ENCODE peak calls at places on chromosomes 4 and X, in eight cellular contexts. M is HTR-8/SVneo; I is neuronal stem cell; W is anterior cingulate cortex; U is stimulated activated naive CD4-positive, alpha-beta T cell; S is left ventricle myocardium inferior; E is iPS DF 19.7; V is non-pigmented ciliary epithelial cell. Y is an unnamed sample.

GRCh38 chrX:42746606-42747005 is 31.4 kb downstream of the PPP1R2C start:
- DNase-seq in M (no peak), V (no peak), U (no peak), E (no peak), I (no peak), S (no peak), W (no peak), Y (no peak)

GRCh38 chr4:181870326-181870725 is 372.9 kb upstream of the TENM3 start:
- DNase-seq in W (no peak), S (no peak), U (no peak), V (no peak), M (no peak), I (no peak), E (no peak), Y (no peak)

GRCh38 chrX:1486177-1486576 is 33.5 kb upstream of the ASMTL start:
- DNase-seq in W (no peak), I (no peak), S (no peak), M (no peak), V (no peak), U (no peak), E (no peak), Y (no peak)

GRCh38 chr4:29708473-29708872 is 1011.7 kb upstream of the PCDH7 start:
- DNase-seq in E (no peak), S (no peak), M (peak; percentile 47), U (no peak), W (no peak), I (no peak), V (peak; percentile 8), Y (no peak)

GRCh38 chr4:187475901-187476300 is 519.7 kb upstream of the ZFP42 start:
- DNase-seq in W (no peak), V (no peak), E (no peak), U (no peak), M (no peak), I (no peak), S (no peak), Y (no peak)

GRCh38 chrX:30388325-30388724 is 79.1 kb upstream of the NR0B1 start:
- DNase-seq in W (no peak), I (no peak), E (no peak), S (no peak), M (no peak), U (no peak), V (no peak), Y (no peak)

GRCh38 chr4:187922274-187922673 is 73.3 kb upstream of the ZFP42 start:
- DNase-seq in S (no peak), E (no peak), U (no peak), M (no peak), W (no peak), V (no peak), I (no peak), Y (no peak)

GRCh38 chrX:129609395-129609794 is 45.4 kb downstream of the APLN start:
- DNase-seq in U (no peak), S (no peak), W (no peak), V (no peak), I (no peak), E (no peak), M (no peak), Y (no peak)

GRCh38 chr4:139367421-139368090 is 65.3 kb upstream of the NDUFC1 start:
- DNase-seq in E (no peak), S (no peak), I (no peak), M (peak; percentile 12), V (peak; percentile 34), W (no peak), U (no peak), Y (no peak)

GRCh38 chr4:161829631-161830030 is 334.2 kb downstream of the FSTL5 start:
- DNase-seq in I (no peak), U (no peak), S (no peak), E (no peak), W (no peak), V (no peak), M (no peak), Y (no peak)

GRCh38 chrX:39857780-39858179 is 240.0 kb downstream of the BCOR start:
- DNase-seq in U (no peak), I (no peak), E (no peak), W (no peak), V (no peak), S (no peak), M (no peak), Y (no peak)

GRCh38 chr4:26330946-26331345 is 10.1 kb downstream of the RBPJ start:
- DNase-seq in E (no peak), M (no peak), S (no peak), U (no peak), I (no peak), V (no peak), W (no peak), Y (no peak)

GRCh38 chrX:130030826-130031225 is 48.4 kb downstream of the BCORL1 start:
- DNase-seq in I (no peak), S (no peak), V (no peak), M (no peak), U (no peak), E (no peak), W (no peak), Y (no peak)

GRCh38 chr4:96139251-96139929 is 299.5 kb downstream of the PDHA2 start:
- DNase-seq in E (no peak), S (no peak), I (no peak), M (no peak), U (no peak), V (no peak), W (no peak), Y (no peak)

GRCh38 chr4:183797445-183798248 is 107.5 kb upstream of the STOX2 start:
- DNase-seq in W (no peak), E (no peak), S (peak; percentile 36), U (no peak), M (peak; percentile 53), I (peak; percentile 31), V (no peak), Y (no peak)

GRCh38 chrX:8743126-8743732 is 11.3 kb upstream of the ANOS1 start:
- DNase-seq in E (no peak), W (no peak), I (no peak), U (peak; percentile 62), M (peak; percentile 25), V (no peak), S (no peak), Y (peak; percentile 46)

GRCh38 chr4:37317104-37317643 is 72.6 kb downstream of the NWD2 start:
- DNase-seq in E (no peak), M (no peak), U (no peak), S (no peak), W (no peak), I (no peak), V (no peak), Y (no peak)

GRCh38 chrX:17608898-17609297 is 128.4 kb upstream of the SCML1 start:
- DNase-seq in I (no peak), W (no peak), M (no peak), E (no peak), V (no peak), U (no peak), S (no peak), Y (no peak)

GRCh38 chr4:112060212-112060611 is 85.0 kb upstream of the FAM241A start:
- DNase-seq in E (no peak), U (no peak), S (no peak), W (no peak), M (peak; percentile 19), V (peak; percentile 20), I (peak; percentile 14), Y (no peak)

GRCh38 chrX:78923198-78924015 is 21.8 kb upstream of the P2RY10 start:
- DNase-seq in V (no peak), W (no peak), S (no peak), M (no peak), I (no peak), E (no peak), U (no peak), Y (no peak)

Y was measured in posterior cingulate gyrus.